ENCODE peak calls at places on chromosomes 7 and 10, in seven cellular contexts. J is esophagus muscularis mucosa, O is sigmoid colon, A is H1, P is K562, Z is transverse colon, B is stomach. S is an unnamed sample.

GRCh38 chr10:97974526-97975525 is 55.6 kb downstream of the CRTAC1 start:
- DNase-seq in J (no peak), O (no peak), A (peak), P (no peak), Z (no peak), B (no peak), S (no peak)

GRCh38 chr7:106772655-106773108 is 92.4 kb upstream of the PIK3CG start:
- DNase-seq in J (no peak), O (no peak), A (no peak), P (no peak), Z (no peak), B (no peak), S (no peak)

GRCh38 chr10:107417446-107417845 is 252.9 kb upstream of the SORCS1 start:
- DNase-seq in J (no peak), O (no peak), A (no peak), P (no peak), Z (no peak), B (no peak), S (no peak)

GRCh38 chr10:77692782-77693181 is 55.2 kb upstream of the KCNMA1 start:
- DNase-seq in J (no peak), O (no peak), A (no peak), P (no peak), Z (no peak), B (no peak), S (peak)

GRCh38 chr7:36303202-36304098 is 86.2 kb upstream of the ANLN start:
- DNase-seq in J (no peak), O (peak), A (no peak), P (no peak), Z (peak), B (peak), S (peak)

GRCh38 chr10:105759741-105760140 is 1118.7 kb downstream of the SORCS3 start:
- DNase-seq in J (no peak), O (no peak), A (no peak), P (no peak), Z (no peak), B (no peak), S (no peak)

GRCh38 chr7:155584261-155584660 is 37.9 kb upstream of the CNPY1 start:
- DNase-seq in J (no peak), O (no peak), A (no peak), P (no peak), Z (no peak), B (no peak), S (peak)

GRCh38 chr7:1823376-1824150 is 153.5 kb downstream of the ELFN1 start:
- DNase-seq in J (no peak), O (peak), A (no peak), P (no peak), Z (no peak), B (no peak), S (peak)

GRCh38 chr7:16933296-16934248 is 51.8 kb upstream of the AGR3 start:
- DNase-seq in J (no peak), O (no peak), A (no peak), P (no peak), Z (no peak), B (no peak), S (no peak)

GRCh38 chr7:43362652-43363428 is 220.1 kb upstream of the STK17A start:
- DNase-seq in J (no peak), O (no peak), A (no peak), P (no peak), Z (no peak), B (no peak), S (no peak)

GRCh38 chr7:140923358-140924006 is 1.2 kb downstream of the BRAF start:
- DNase-seq in J (no peak), O (no peak), A (no peak), P (peak), Z (no peak), B (no peak), S (no peak)

GRCh38 chr7:101940830-101941229 is 123.4 kb downstream of the CUX1 start:
- DNase-seq in J (no peak), O (peak), A (peak), P (no peak), Z (peak), B (peak), S (no peak)

GRCh38 chr7:33191326-33191725 is 62.0 kb downstream of the BBS9 start:
- DNase-seq in J (no peak), O (no peak), A (no peak), P (no peak), Z (no peak), B (peak), S (no peak)

GRCh38 chr10:124003481-124004371 is 89.7 kb downstream of the CHST15 start:
- DNase-seq in J (no peak), O (peak), A (peak), P (no peak), Z (no peak), B (peak), S (peak)

GRCh38 chr10:23406409-23406808 is 32.5 kb upstream of the OTUD1 start:
- DNase-seq in J (no peak), O (no peak), A (no peak), P (no peak), Z (no peak), B (no peak), S (no peak)

GRCh38 chr7:37796134-37796775 is 52.1 kb upstream of the NME8 start:
- DNase-seq in J (no peak), O (no peak), A (no peak), P (no peak), Z (no peak), B (no peak), S (no peak)

GRCh38 chr10:34504534-34504933 is 310.6 kb downstream of the PARD3 start:
- DNase-seq in J (peak), O (no peak), A (no peak), P (no peak), Z (no peak), B (peak), S (no peak)

GRCh38 chr10:28171468-28172235 is 131.2 kb downstream of the MPP7 start:
- DNase-seq in J (no peak), O (peak), A (no peak), P (no peak), Z (no peak), B (no peak), S (no peak)

GRCh38 chr10:71597821-71598498 is 121.6 kb downstream of the C10orf105 start:
- DNase-seq in J (no peak), O (peak), A (no peak), P (peak), Z (peak), B (no peak), S (peak)

GRCh38 chr10:71985542-71986250 is 21.5 kb downstream of the CHST3 start:
- DNase-seq in J (no peak), O (no peak), A (no peak), P (no peak), Z (no peak), B (no peak), S (no peak)

GRCh38 chr7:57407125-57407524 is 42.9 kb upstream of the ZNF716 start:
- DNase-seq in J (peak), O (no peak), A (no peak), P (no peak), Z (no peak), B (no peak), S (no peak)

GRCh38 chr10:62655337-62655994 is 149.1 kb upstream of the ADO start:
- DNase-seq in J (no peak), O (no peak), A (no peak), P (no peak), Z (no peak), B (no peak), S (no peak)

GRCh38 chr7:95608344-95609173 is 12.2 kb upstream of the PDK4 start:
- DNase-seq in J (peak), O (peak), A (no peak), P (peak), Z (peak), B (peak), S (peak)

GRCh38 chr7:152859781-152860191 is 100.2 kb downstream of the ACTR3B start:
- DNase-seq in J (no peak), O (no peak), A (peak), P (peak), Z (no peak), B (no peak), S (no peak)

GRCh38 chr10:25604591-25604990 is 329.4 kb upstream of the MYO3A start:
- DNase-seq in J (no peak), O (no peak), A (no peak), P (no peak), Z (no peak), B (no peak), S (no peak)

GRCh38 chr7:122717356-122718089 is 14.8 kb upstream of the RNF148 start:
- DNase-seq in J (no peak), O (no peak), A (no peak), P (no peak), Z (no peak), B (no peak), S (no peak)

GRCh38 chr7:105244594-105244993 is 144.1 kb downstream of the SRPK2 start:
- DNase-seq in J (no peak), O (no peak), A (no peak), P (no peak), Z (no peak), B (no peak), S (no peak)

GRCh38 chr10:79159785-79160184 is 91.0 kb downstream of the ZMIZ1 start:
- DNase-seq in J (no peak), O (peak), A (no peak), P (no peak), Z (no peak), B (no peak), S (no peak)

GRCh38 chr10:1156921-1157614 is 100.9 kb downstream of the WDR37 start:
- DNase-seq in J (peak), O (peak), A (peak), P (no peak), Z (no peak), B (no peak), S (no peak)

GRCh38 chr10:74282151-74282852 is 131.3 kb downstream of the ADK start:
- DNase-seq in J (no peak), O (no peak), A (no peak), P (no peak), Z (no peak), B (no peak), S (no peak)

GRCh38 chr7:55060690-55061414 is 42.0 kb downstream of the EGFR start:
- DNase-seq in J (no peak), O (no peak), A (no peak), P (no peak), Z (no peak), B (no peak), S (no peak)
- TF ChIP-seq EP300 in J (no peak), O (no peak), A (no peak), P (no peak), Z (no peak), B (no peak), S (no peak)

GRCh38 chr10:119205926-119206602 is 1.3 kb upstream of the GRK5 start:
- DNase-seq in J (peak), O (peak), A (peak), P (peak), Z (peak), B (peak), S (peak)
- TF ChIP-seq POLR2AphosphoS5 in J (peak), O (peak), A (no peak), P (no peak), Z (peak), B (peak), S (no peak)

DNA sequence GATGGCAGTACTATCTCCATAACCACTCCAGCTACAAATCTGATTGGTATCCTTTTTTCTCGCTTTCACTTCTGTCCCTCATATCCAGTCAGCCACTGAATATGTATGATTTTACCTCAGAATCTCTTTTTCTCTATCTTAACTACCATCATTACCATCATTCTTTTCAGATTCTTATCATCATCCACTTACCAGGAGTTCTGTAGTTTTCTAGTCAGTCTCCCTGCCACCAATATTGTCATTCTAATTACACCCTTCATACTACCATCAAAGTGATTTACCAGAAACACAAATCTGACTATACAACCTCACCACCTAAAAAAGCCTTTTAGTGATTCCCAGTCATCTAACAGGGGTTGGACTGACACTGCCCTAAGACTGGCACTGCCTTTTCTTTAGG is 64.9 kb upstream of the TMEM140 start:
- DNase-seq in J (no peak), O (no peak), A (no peak), P (no peak), Z (no peak), B (no peak), S (no peak)
- TF ChIP-seq EP300 in J (no peak), O (no peak), A (no peak), P (no peak), Z (no peak), B (no peak), S (no peak)

GRCh38 chr7:74138945-74139843 is 35.0 kb upstream of the EIF4H start:
- DNase-seq in J (no peak), O (no peak), A (peak), P (no peak), Z (no peak), B (no peak), S (no peak)

GRCh38 chr7:74138334-74138867 is 35.8 kb upstream of the EIF4H start:
- DNase-seq in J (no peak), O (no peak), A (peak), P (no peak), Z (no peak), B (no peak), S (no peak)

GRCh38 chr7:74130518-74130917 is 43.6 kb upstream of the EIF4H start:
- DNase-seq in J (no peak), O (no peak), A (no peak), P (no peak), Z (no peak), B (no peak), S (no peak)

DNA sequence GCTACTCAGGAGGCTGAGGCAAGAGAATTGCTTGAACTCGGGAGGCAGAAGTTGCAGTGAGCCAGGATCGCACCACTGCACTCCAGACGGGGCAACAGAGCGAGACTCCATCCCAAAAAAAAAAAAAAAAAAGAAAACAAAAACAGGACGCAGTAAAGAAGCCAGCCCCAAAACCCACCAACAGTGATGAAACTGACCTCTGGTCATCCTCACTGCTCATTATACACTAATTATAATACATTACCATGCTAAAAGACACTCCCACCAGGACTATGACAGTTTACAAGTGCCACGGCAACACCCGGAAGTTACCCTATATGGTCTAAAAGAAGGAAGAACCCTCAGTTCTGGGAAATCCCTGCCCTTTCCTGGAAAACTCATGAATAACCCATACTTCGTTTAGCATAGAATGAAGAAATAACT is 40.0 kb upstream of the EIF4H start:
- DNase-seq in J (no peak), O (no peak), A (no peak), P (no peak), Z (no peak), B (no peak), S (no peak)
- TF ChIP-seq POLR2AphosphoS5 in J (no peak), O (no peak), A (no peak), P (no peak), Z (no peak), B (no peak), S (no peak)

S was measured in suprapubic skin.